ENCODE peak calls at places on chromosomes 16 and 17, in four cellular contexts. R is H9, O is neural crest cell, L is HFF-Myc. K is an unnamed sample.
A peak's percentile ranks its signal among the peaks of the same experiment; 100 is the strongest.

GRCh38 chr17:61504697-61505096 is 52.5 kb downstream of the TBX4 start:
- DNase-seq in O (no peak), R (no peak), L (peak; percentile 56), K (peak; percentile 79)

GRCh38 chr17:49521521-49522185 is 26.6 kb downstream of the NGFR start:
- DNase-seq in L (no peak), R (peak; percentile 17), O (no peak), K (no peak)

GRCh38 chr17:79342376-79342775 is 267.8 kb downstream of the ENGASE start:
- DNase-seq in O (no peak), R (no peak), L (no peak), K (no peak)

GRCh38 chr17:60087882-60088669 is 9.4 kb upstream of the HEATR6 start:
- DNase-seq in L (no peak), O (no peak), R (peak; percentile 56), K (no peak)

GRCh38 chr16:354971-355441 is 2.5 kb upstream of the AXIN1 start:
- DNase-seq in L (no peak), O (no peak), R (no peak), K (no peak)

GRCh38 chr16:52451971-52452421 is 94.9 kb downstream of the TOX3 start:
- DNase-seq in L (no peak), R (no peak), O (no peak), K (no peak)

GRCh38 chr16:787261-787966 is 767 bp downstream of the RPUSD1 start:
- DNase-seq in L (no peak), R (no peak), O (no peak), K (no peak)

GRCh38 chr17:27630607-27631408 is at the start of gene LGALS9:
- DNase-seq in R (no peak), O (no peak), L (no peak), K (no peak)

GRCh38 chr17:45732926-45733505 is 51.1 kb upstream of the CRHR1 start:
- DNase-seq in R (peak; percentile 23), L (no peak), O (no peak), K (no peak)

GRCh38 chr16:89431158-89431584 is 59.2 kb downstream of the ANKRD11 start:
- DNase-seq in O (no peak), L (peak; percentile 71), R (no peak), K (no peak)

GRCh38 chr16:66298006-66298405 is 68.5 kb upstream of the CDH5 start:
- DNase-seq in O (no peak), R (peak; percentile 6), L (no peak), K (no peak)

GRCh38 chr16:56352351-56353053 is 72.8 kb downstream of the AMFR start:
- DNase-seq in R (peak; percentile 8), L (no peak), O (no peak), K (no peak)

GRCh38 chr17:46720408-46720807 is 98.1 kb downstream of the WNT3 start:
- DNase-seq in L (no peak), O (no peak), R (no peak), K (no peak)

GRCh38 chr17:68356949-68357455 is 65.7 kb downstream of the ARSG start:
- DNase-seq in O (no peak), L (no peak), R (no peak), K (no peak)

GRCh38 chr16:28975158-28975603 is 603 bp downstream of the SPNS1 start:
- DNase-seq in O (no peak), L (no peak), R (no peak), K (no peak)

GRCh38 chr17:39563476-39563875 is 44.2 kb downstream of the NEUROD2 start:
- DNase-seq in O (no peak), L (no peak), R (peak; percentile 79), K (no peak)

GRCh38 chr16:411576-412265 is 10.0 kb downstream of the DECR2 start:
- DNase-seq in R (no peak), L (no peak), O (no peak), K (no peak)

GRCh38 chr17:6755731-6756184 is at the start of gene XAF1:
- DNase-seq in L (no peak), R (no peak), O (no peak), K (no peak)

GRCh38 chr16:676565-677297 is 1.3 kb downstream of the RHBDL1 start:
- DNase-seq in L (no peak), R (no peak), O (no peak), K (no peak)

GRCh38 chr17:72643575-72644216 is 448.8 kb downstream of the SLC39A11 start:
- DNase-seq in R (no peak), O (no peak), L (no peak), K (no peak)

GRCh38 chr16:63695347-63695746 is 1426.5 kb downstream of the CDH11 start:
- DNase-seq in O (no peak), R (no peak), L (no peak), K (no peak)

GRCh38 chr17:2138768-2139167 is 83.9 kb downstream of the HIC1 start:
- DNase-seq in O (no peak), R (no peak), L (no peak), K (no peak)

GRCh38 chr16:60041671-60042070 is 1307.6 kb upstream of the GOT2 start:
- DNase-seq in O (no peak), L (no peak), R (no peak), K (no peak)

GRCh38 chr17:31724026-31724425 is 135.0 kb downstream of the COPRS start:
- DNase-seq in R (no peak), O (no peak), L (peak; percentile 52), K (no peak)

GRCh38 chr16:28100810-28101532 is 37.5 kb upstream of the GSG1L start:
- DNase-seq in R (no peak), O (no peak), L (no peak), K (no peak)

GRCh38 chr16:84732674-84733352 is 33.0 kb downstream of the USP10 start:
- DNase-seq in O (no peak), R (no peak), L (no peak), K (no peak)

GRCh38 chr17:59845595-59846390 is 47.0 kb downstream of the TUBD1 start:
- DNase-seq in L (no peak), O (no peak), R (peak; percentile 57), K (no peak)

GRCh38 chr16:89749637-89750036 is 28.3 kb downstream of the ZNF276 start:
- DNase-seq in R (no peak), O (no peak), L (no peak), K (no peak)

GRCh38 chr16:47664653-47665325 is 203.7 kb downstream of the PHKB start:
- DNase-seq in L (no peak), O (no peak), R (no peak), K (no peak)

GRCh38 chr17:69404398-69404797 is 10.1 kb upstream of the MAP2K6 start:
- DNase-seq in O (no peak), L (peak; percentile 63), R (no peak), K (peak; percentile 17)

GRCh38 chr17:69405096-69405495 is 9.4 kb upstream of the MAP2K6 start:
- DNase-seq in O (no peak), L (no peak), R (no peak), K (no peak)

GRCh38 chr17:69407759-69408158 is 6.7 kb upstream of the MAP2K6 start:
- DNase-seq in L (no peak), O (no peak), R (no peak), K (no peak)

GRCh38 chr17:69410671-69411070 is 3.8 kb upstream of the MAP2K6 start:
- DNase-seq in O (no peak), L (no peak), R (no peak), K (no peak)

GRCh38 chr17:69406906-69407305 is 7.6 kb upstream of the MAP2K6 start:
- DNase-seq in L (no peak), O (no peak), R (no peak), K (peak; percentile 24)
- TF ChIP-seq CTCF in L (no peak), O (no peak), R (no peak), K (no peak)

DNA sequence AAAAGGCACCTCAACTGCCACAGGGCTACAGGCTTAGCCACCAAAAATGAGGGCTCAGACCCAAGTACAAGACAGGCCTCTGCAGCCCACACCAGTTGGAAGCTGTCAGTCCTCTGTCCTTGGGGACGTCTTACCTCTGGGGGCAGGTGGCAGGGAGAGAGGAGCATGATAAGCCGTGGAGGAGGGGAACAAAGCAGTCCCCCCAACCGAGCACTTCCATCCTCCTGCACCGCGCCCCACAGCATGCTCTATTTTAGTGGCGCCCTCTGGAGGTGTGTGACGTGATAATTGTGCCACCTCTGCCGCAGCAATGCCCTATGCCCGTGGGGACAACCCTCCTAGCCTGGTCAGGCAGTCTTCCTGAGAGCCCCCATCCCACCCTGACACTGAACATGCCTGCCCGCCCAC is 13.6 kb downstream of the G6PC3 start:
- DNase-seq in O (no peak), L (no peak), R (peak; percentile 78), K (no peak)
- TF ChIP-seq CTCF in O (peak; percentile 46), L (peak; percentile 46), R (peak; percentile 70), K (peak; percentile 25)

DNA sequence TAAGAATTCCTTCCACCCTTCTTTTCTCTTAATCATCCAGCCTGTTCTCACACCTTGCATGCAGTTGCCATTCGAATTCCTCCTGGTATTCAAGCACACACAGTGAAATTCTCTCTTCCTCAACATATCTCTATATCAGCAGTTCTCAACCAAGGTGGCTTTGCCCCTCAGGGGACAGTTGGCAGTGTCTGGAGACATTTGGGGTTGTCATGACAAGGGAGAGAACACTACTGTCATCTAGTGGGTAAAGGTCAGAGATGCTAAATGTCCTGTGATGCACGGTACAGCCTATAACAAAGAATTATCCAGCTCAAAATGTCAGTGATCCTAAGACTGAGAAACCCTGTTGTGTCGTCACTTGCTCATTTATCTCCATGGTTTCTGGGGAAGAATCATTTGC is 94.8 kb upstream of the CPHXL start:
- DNase-seq in O (no peak), R (no peak), L (no peak), K (no peak)
- TF ChIP-seq CTCF in O (no peak), R (no peak), L (no peak), K (no peak)

DNA sequence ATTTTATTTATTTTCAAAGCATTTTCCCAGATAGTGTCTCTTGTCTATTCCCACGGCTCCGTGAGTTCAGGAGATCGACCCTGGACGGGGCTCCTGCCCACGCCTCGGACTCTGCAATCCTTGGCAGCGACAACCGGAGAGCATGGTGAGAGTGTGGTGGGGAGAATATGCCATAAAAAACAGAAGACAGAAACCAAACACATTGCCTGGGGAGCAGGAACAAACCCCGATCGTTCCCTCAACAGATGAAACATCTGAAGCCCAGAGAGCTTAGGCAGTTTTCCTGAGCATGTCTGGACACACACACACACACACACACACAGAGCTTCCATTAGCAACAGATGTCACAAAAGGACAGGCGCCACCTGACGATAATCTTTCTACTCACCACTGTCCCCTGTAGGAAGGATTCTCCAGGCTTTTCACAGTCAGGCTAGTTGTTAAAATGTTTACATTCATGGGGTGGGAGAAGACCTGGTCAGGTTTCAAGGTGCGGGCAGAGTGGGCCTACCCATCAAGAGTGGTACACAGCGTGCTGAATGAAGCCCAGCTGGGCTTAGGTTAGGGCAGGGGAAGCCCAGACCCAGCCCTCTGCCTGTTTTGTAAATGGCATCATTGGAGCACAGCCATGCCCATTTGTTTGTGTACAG is 230.4 kb upstream of the TNRC6C start:
- DNase-seq in O (no peak), L (peak; percentile 78), R (peak; percentile 50), K (no peak)
- TF ChIP-seq CTCF in O (peak; percentile 26), L (peak; percentile 63), R (peak; percentile 46), K (no peak)

DNA sequence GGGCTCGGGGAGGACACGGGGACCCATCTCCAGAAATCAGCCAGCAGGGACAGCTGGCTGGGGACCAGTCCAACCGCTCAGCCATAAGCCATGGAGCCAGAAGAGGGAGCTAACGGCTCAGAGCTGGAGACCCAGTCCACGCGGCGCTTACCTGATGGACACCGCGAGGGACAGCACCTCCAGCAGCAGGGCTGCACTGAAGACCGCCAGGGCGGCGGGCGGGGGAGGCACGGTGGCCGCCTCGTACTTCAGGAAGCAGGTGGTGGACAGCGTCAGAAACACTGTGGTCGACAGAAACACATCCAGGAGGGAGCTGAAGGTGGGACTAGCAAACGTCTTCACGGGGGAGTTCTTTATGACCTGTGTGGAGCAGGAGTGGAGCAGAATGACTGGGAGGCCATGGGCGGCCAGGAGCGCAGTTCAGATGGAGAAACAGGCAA is 102.6 kb upstream of the CREBBP start:
- DNase-seq in L (no peak), O (peak; percentile 58), R (peak; percentile 93), K (no peak)
- TF ChIP-seq CTCF in L (peak; percentile 69), O (peak; percentile 82), R (peak; percentile 87), K (peak; percentile 89)

GRCh38 chr16:12697437-12697836 is 106.2 kb downstream of the CPPED1 start:
- DNase-seq in O (no peak), L (no peak), R (no peak), K (no peak)
- TF ChIP-seq CTCF in O (no peak), L (no peak), R (no peak), K (no peak)